ENCODE peak calls at places on chromosomes 2 and 18, in eight cellular contexts. R, Y, X, Z, G, M, B and J are unnamed samples. For H4K20me1 and H3K4me1, the result is how much of the 10 kb centered on the place peaks cover.

GRCh38 chr18:23632615-23633014 is 30.1 kb downstream of the ANKRD29 start:
- DNase-seq in R (no peak), Y (no peak), X (no peak), Z (no peak), G (no peak), M (no peak), B (no peak), J (no peak)

GRCh38 chr2:207805566-207806226 is 36.0 kb upstream of the FZD5 start:
- DNase-seq in R (peak), Y (no peak), X (no peak), Z (no peak), G (no peak), M (peak), B (no peak), J (no peak)

GRCh38 chr2:3246928-3247714 is 130.5 kb downstream of the EIPR1 start:
- DNase-seq in R (no peak), Y (no peak), X (no peak), Z (no peak), G (no peak), M (no peak), B (no peak), J (no peak)

GRCh38 chr2:167582619-167583018 is 664.8 kb downstream of the STK39 start:
- DNase-seq in R (no peak), Y (no peak), X (no peak), Z (no peak), G (no peak), M (peak), B (no peak), J (peak)

GRCh38 chr2:68741805-68742306 is 7.2 kb downstream of the ARHGAP25 start:
- DNase-seq in R (no peak), Y (no peak), X (peak), Z (no peak), G (no peak), M (no peak), B (no peak), J (no peak)

GRCh38 chr2:171787333-171788072 is 100.2 kb downstream of the DYNC1I2 start:
- DNase-seq in R (no peak), Y (no peak), X (no peak), Z (no peak), G (no peak), M (no peak), B (peak), J (no peak)

GRCh38 chr2:108423067-108423466 is 25.9 kb upstream of the GCC2 start:
- DNase-seq in R (no peak), Y (no peak), X (no peak), Z (no peak), G (no peak), M (no peak), B (no peak), J (no peak)

GRCh38 chr2:241701155-241701404 is 759 bp upstream of the ING5 start:
- DNase-seq in R (peak), Y (no peak), X (peak), Z (peak), G (no peak), M (no peak), B (no peak), J (no peak)

GRCh38 chr18:903703-904102 is 968 bp upstream of the ADCYAP1 start:
- DNase-seq in R (peak), Y (no peak), X (peak), Z (no peak), G (peak), M (peak), B (peak), J (peak)

GRCh38 chr2:88852753-88853402 is 161.4 kb downstream of the RPIA start:
- DNase-seq in R (no peak), Y (no peak), X (no peak), Z (no peak), G (no peak), M (no peak), B (no peak), J (peak)

GRCh38 chr2:177604291-177605065 is 211.9 kb downstream of the AGPS start:
- DNase-seq in R (peak), Y (peak), X (peak), Z (peak), G (no peak), M (peak), B (peak), J (no peak)

GRCh38 chr2:100807707-100808106 is 12.2 kb upstream of the NPAS2 start:
- DNase-seq in R (no peak), Y (no peak), X (no peak), Z (no peak), G (no peak), M (no peak), B (no peak), J (no peak)

GRCh38 chr2:226916662-226917061 is 80.8 kb downstream of the RHBDD1 start:
- DNase-seq in R (no peak), Y (no peak), X (no peak), Z (peak), G (no peak), M (no peak), B (no peak), J (no peak)

GRCh38 chr2:236530512-236530911 is 39.1 kb upstream of the ACKR3 start:
- DNase-seq in R (no peak), Y (no peak), X (no peak), Z (no peak), G (no peak), M (no peak), B (no peak), J (no peak)
- H4K20me1 ChIP-seq in R (under half), Y (under half), X (under half), Z (under half), G (under half), M (under half), B (under half), J (under half)

GRCh38 chr2:219444566-219445091 is 10.0 kb downstream of the SPEG start:
- DNase-seq in R (peak), Y (no peak), X (no peak), Z (no peak), G (no peak), M (peak), B (no peak), J (no peak)

GRCh38 chr2:219445220-219445631 is 10.6 kb downstream of the SPEG start:
- DNase-seq in R (no peak), Y (no peak), X (no peak), Z (no peak), G (no peak), M (no peak), B (no peak), J (peak)

GRCh38 chr2:219447242-219448098 is 12.8 kb downstream of the SPEG start:
- DNase-seq in R (no peak), Y (no peak), X (no peak), Z (no peak), G (no peak), M (peak), B (no peak), J (peak)

GRCh38 chr2:219446689-219447088 is 12.0 kb downstream of the SPEG start:
- DNase-seq in R (no peak), Y (no peak), X (no peak), Z (no peak), G (no peak), M (no peak), B (no peak), J (peak)

GRCh38 chr2:219446101-219446504 is 11.5 kb downstream of the SPEG start:
- DNase-seq in R (peak), Y (no peak), X (peak), Z (no peak), G (no peak), M (peak), B (peak), J (peak)
- H3K4me1 ChIP-seq in R (under half), Y (under half), X (under half), Z (under half), G (under half), M (under half), B (under half), J (under half)

GRCh38 chr2:128303095-128303791 is 15.4 kb downstream of the HS6ST1 start:
- DNase-seq in R (no peak), Y (no peak), X (no peak), Z (no peak), G (no peak), M (no peak), B (no peak), J (no peak)
- H4K20me1 ChIP-seq in R (under half), Y (under half), X (half or more), Z (under half), G (under half), M (under half), B (half or more), J (under half)

GRCh38 chr18:31648458-31648857 is 35.9 kb downstream of the B4GALT6 start:
- DNase-seq in R (no peak), Y (no peak), X (no peak), Z (no peak), G (no peak), M (no peak), B (no peak), J (no peak)
- H3K4me1 ChIP-seq in R (under half), Y (under half), X (under half), Z (under half), G (under half), M (under half), B (under half), J (under half)

GRCh38 chr18:2967357-2967756 is 45.6 kb downstream of the LPIN2 start:
- DNase-seq in R (no peak), Y (no peak), X (no peak), Z (no peak), G (no peak), M (no peak), B (no peak), J (no peak)
- H4K20me1 ChIP-seq in R (under half), Y (under half), X (half or more), Z (under half), G (under half), M (under half), B (under half), J (under half)

DNA sequence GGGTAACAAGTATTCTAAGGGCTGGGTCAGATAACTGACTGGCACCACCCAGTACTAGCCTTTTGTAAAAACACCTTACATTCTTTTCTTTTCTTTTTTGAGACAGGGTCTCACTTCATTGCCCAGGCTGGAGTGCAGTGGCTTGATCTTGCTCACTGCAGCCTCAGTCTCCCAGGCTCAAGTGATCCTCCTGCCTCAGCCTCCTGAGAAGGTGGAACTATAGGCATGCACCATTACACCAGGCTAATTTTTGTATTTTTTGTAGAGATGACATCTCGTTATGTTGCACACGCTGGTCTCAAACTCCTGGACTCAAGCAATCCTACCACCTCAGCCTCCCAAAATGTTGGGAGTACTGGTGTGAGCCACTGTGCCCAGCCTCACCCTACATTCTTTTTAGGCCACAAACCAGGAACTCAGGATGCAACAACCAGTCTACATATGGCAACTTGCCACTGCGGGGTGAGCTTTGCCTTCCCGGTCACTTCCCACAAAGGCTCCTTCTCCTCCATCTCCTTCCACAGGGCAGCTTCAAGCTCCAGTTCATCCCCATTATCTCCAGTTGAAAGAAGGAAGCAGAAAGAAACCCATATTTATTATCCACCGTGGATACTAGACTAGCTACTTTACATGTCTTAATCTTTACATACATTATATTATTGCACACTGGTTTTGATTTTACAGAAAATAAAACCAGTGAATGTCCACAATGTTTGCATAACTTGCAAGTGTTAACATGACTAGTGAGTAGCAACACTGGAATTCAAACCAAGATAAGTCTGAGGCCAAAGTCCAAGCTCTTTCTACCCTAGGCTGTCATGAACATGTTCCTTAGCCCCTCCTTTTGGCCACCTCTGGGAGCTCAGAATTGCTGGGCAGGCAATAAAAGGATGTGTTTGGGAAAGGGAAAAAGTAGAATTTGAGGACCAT is 23.7 kb upstream of the AP1S3 start:
- DNase-seq in R (peak), Y (peak), X (peak), Z (no peak), G (peak), M (peak), B (no peak), J (no peak)
- H3K4me1 ChIP-seq in R (under half), Y (half or more), X (under half), Z (under half), G (under half), M (under half), B (under half), J (under half)

DNA sequence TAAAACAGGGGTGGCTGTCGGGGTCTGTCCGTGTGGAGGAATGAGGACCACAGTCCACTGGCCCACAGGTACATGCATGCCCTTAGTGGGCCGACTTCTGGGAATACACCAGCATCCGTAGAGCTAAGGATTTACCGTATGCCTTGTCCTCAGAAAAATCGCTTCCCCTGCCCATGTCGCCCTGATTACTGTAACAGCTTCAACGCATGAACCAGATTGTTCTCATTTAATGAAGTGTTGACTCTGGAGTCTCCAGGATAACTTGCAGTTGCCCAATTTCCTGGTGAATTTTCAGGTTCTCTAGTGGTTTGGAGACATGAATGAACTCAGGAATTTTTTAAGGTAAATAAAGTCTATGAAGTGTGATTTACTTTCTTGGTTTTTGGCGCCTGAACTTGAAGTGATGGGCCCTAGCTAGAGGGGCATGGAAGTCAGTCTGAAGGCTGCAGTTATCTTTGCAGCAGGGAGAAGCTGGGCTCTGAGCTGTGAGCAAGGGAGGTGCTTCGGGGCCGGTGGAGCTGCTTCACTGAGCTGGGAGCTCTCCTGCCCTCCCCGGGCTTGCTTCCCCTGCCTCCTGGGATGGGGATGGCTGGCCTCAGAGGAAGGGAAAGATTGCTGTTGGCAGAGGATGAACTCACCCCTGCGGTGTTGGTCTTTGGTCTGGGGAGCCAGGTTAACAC is 27.9 kb downstream of the TCF7L1 start:
- DNase-seq in R (peak), Y (no peak), X (no peak), Z (no peak), G (no peak), M (no peak), B (peak), J (peak)
- H4K20me1 ChIP-seq in R (under half), Y (under half), X (half or more), Z (under half), G (under half), M (under half), B (half or more), J (half or more)

DNA sequence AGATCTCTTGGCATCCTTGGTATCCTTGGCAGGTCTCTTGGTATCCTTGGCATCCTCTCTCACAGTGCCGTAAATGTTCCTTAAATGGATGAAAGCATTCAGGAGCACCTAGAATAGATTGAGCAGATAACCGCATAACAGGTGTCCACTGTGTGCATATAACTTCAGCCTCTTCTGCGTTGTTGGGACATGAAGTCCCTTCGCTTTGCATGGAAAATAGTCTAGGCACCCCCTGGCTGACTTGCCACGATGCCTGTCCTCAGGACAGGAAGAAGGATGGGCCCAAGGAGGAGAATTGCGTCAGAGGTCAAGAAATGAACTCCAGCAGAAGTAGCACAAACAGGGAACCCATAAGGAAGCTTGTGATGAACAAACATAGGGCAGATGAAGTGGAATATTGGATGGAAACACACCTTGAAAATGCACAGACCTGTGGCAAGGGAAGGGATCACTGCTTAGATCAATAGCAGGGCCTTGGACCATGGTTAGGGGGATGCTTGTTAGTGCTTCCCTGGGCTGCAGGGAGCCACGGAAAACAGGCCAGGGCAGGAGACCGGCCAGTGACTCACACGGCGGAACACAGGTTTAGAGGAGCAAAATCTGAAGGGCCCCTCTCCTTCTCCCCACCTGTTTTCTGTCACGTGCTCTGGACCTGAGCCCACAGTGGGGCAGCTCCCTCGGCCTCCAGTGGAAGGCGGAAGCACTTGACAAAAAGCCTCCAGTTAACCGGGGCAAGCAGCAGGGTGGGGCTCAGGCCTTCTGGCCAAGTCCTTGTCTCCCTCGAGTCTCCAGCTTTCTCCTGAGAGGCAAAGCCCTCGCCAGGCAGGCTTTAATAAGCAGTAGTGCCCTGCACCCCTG is 99.2 kb upstream of the ASAP2 start:
- DNase-seq in R (no peak), Y (no peak), X (no peak), Z (no peak), G (no peak), M (no peak), B (no peak), J (no peak)
- H3K4me1 ChIP-seq in R (under half), Y (half or more), X (under half), Z (under half), G (half or more), M (under half), B (under half), J (under half)